ENCODE peak calls at places on chromosomes 12 and 14, in four cellular contexts. One of them, this sample, is unnamed.

GRCh38 chr14:66708262-66708661 is 200.3 kb downstream of the GPHN start:
- DNase-seq in fibroblast of pulmonary artery: peak
- DNase-seq in mucosa of descending colon: no peak
- DNase-seq in tibial nerve: no peak
- DNase-seq in this sample: no peak

GRCh38 chr12:132218915-132219314 is 74.7 kb downstream of the NOC4L start:
- DNase-seq in tibial nerve: no peak
- DNase-seq in fibroblast of pulmonary artery: no peak
- DNase-seq in mucosa of descending colon: no peak
- DNase-seq in this sample: no peak

GRCh38 chr12:132445884-132446471 is 44.0 kb upstream of the FBRSL1 start:
- DNase-seq in mucosa of descending colon: peak
- DNase-seq in tibial nerve: no peak
- DNase-seq in fibroblast of pulmonary artery: peak
- DNase-seq in this sample: peak

GRCh38 chr12:94033767-94034166 is 114.6 kb upstream of the PLXNC1 start:
- DNase-seq in fibroblast of pulmonary artery: no peak
- DNase-seq in mucosa of descending colon: no peak
- DNase-seq in tibial nerve: no peak
- DNase-seq in this sample: no peak

GRCh38 chr14:97977711-97978261 is 1180.6 kb downstream of the VRK1 start:
- DNase-seq in fibroblast of pulmonary artery: peak
- DNase-seq in tibial nerve: peak
- DNase-seq in mucosa of descending colon: peak
- DNase-seq in this sample: peak

GRCh38 chr12:123041811-123042655 is 61.6 kb downstream of the ARL6IP4 start:
- DNase-seq in tibial nerve: no peak
- DNase-seq in fibroblast of pulmonary artery: peak
- DNase-seq in mucosa of descending colon: no peak
- DNase-seq in this sample: peak

GRCh38 chr14:74240794-74241610 is 1.8 kb downstream of the VSX2 start:
- DNase-seq in tibial nerve: no peak
- DNase-seq in mucosa of descending colon: no peak
- DNase-seq in fibroblast of pulmonary artery: no peak
- DNase-seq in this sample: no peak

GRCh38 chr14:71142375-71143038 is 235.2 kb downstream of the PCNX1 start:
- DNase-seq in fibroblast of pulmonary artery: peak
- DNase-seq in tibial nerve: no peak
- DNase-seq in mucosa of descending colon: no peak
- DNase-seq in this sample: peak

GRCh38 chr14:30960216-30960615 is 65.2 kb upstream of the AP4S1 start:
- DNase-seq in tibial nerve: no peak
- DNase-seq in mucosa of descending colon: no peak
- DNase-seq in fibroblast of pulmonary artery: no peak
- DNase-seq in this sample: peak

GRCh38 chr12:607541-608001 is 55.7 kb downstream of the NINJ2 start:
- DNase-seq in fibroblast of pulmonary artery: peak
- DNase-seq in mucosa of descending colon: no peak
- DNase-seq in tibial nerve: no peak
- DNase-seq in this sample: no peak

GRCh38 chr12:130337476-130338303 is at the start of gene PIWIL1:
- DNase-seq in fibroblast of pulmonary artery: no peak
- DNase-seq in tibial nerve: no peak
- DNase-seq in mucosa of descending colon: no peak
- DNase-seq in this sample: no peak

GRCh38 chr12:82176761-82177490 is 181.3 kb downstream of the CCDC59 start:
- DNase-seq in tibial nerve: no peak
- DNase-seq in mucosa of descending colon: no peak
- DNase-seq in fibroblast of pulmonary artery: no peak
- DNase-seq in this sample: no peak

GRCh38 chr12:97452839-97453238 is 9.8 kb upstream of the RMST start:
- DNase-seq in tibial nerve: no peak
- DNase-seq in mucosa of descending colon: no peak
- DNase-seq in fibroblast of pulmonary artery: no peak
- DNase-seq in this sample: no peak

GRCh38 chr14:92914087-92914656 is 8.8 kb upstream of the CHGA start:
- DNase-seq in tibial nerve: no peak
- DNase-seq in fibroblast of pulmonary artery: peak
- DNase-seq in mucosa of descending colon: no peak
- DNase-seq in this sample: peak

GRCh38 chr12:59388176-59388575 is 207.7 kb upstream of the SLC16A7 start:
- DNase-seq in fibroblast of pulmonary artery: no peak
- DNase-seq in mucosa of descending colon: no peak
- DNase-seq in tibial nerve: no peak
- DNase-seq in this sample: no peak

GRCh38 chr12:104827587-104827986 is 130.5 kb downstream of the SLC41A2 start:
- DNase-seq in fibroblast of pulmonary artery: peak
- DNase-seq in mucosa of descending colon: no peak
- DNase-seq in tibial nerve: no peak
- DNase-seq in this sample: peak

GRCh38 chr12:104823985-104824441 is 134.1 kb downstream of the SLC41A2 start:
- DNase-seq in mucosa of descending colon: peak
- DNase-seq in fibroblast of pulmonary artery: no peak
- DNase-seq in tibial nerve: no peak
- DNase-seq in this sample: no peak

GRCh38 chr12:104828015-104828414 is 130.1 kb downstream of the SLC41A2 start:
- DNase-seq in tibial nerve: no peak
- DNase-seq in mucosa of descending colon: no peak
- DNase-seq in fibroblast of pulmonary artery: no peak
- DNase-seq in this sample: no peak

DNA sequence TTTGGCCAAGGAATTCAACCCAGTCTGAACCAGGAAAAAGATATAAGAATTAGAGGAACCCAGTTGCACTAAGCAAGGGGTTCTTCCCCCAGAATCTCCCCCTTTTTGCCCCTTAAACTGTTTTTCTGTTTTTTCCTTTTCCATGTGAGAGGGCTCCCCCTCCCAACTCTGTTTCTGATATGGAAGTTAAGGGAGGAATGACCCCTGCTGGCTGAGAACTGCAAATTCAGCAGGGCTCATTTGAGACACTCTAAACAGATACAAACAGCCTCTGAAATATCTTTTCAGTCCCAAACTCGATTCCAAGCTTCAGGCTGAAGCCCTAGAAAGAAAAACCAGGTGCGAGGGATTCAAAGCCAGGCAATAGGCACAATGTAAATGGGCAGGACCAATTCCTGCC is 132.7 kb downstream of the SLC41A2 start:
- DNase-seq in mucosa of descending colon: no peak
- DNase-seq in fibroblast of pulmonary artery: peak
- DNase-seq in tibial nerve: no peak
- DNase-seq in this sample: peak
- TF ChIP-seq CTCF in mucosa of descending colon: no peak
- TF ChIP-seq CTCF in fibroblast of pulmonary artery: peak
- TF ChIP-seq CTCF in tibial nerve: no peak
- TF ChIP-seq CTCF in this sample: peak

GRCh38 chr12:104460973-104461693 is 4.4 kb downstream of the CHST11 start:
- DNase-seq in fibroblast of pulmonary artery: no peak
- DNase-seq in tibial nerve: no peak
- DNase-seq in mucosa of descending colon: no peak
- DNase-seq in this sample: no peak

GRCh38 chr12:104460041-104460757 is 3.5 kb downstream of the CHST11 start:
- DNase-seq in fibroblast of pulmonary artery: no peak
- DNase-seq in tibial nerve: no peak
- DNase-seq in mucosa of descending colon: no peak
- DNase-seq in this sample: no peak

GRCh38 chr12:104463371-104463770 is 6.6 kb downstream of the CHST11 start:
- DNase-seq in tibial nerve: no peak
- DNase-seq in fibroblast of pulmonary artery: no peak
- DNase-seq in mucosa of descending colon: no peak
- DNase-seq in this sample: no peak

GRCh38 chr12:104462931-104463339 is 6.2 kb downstream of the CHST11 start:
- DNase-seq in fibroblast of pulmonary artery: peak
- DNase-seq in tibial nerve: no peak
- DNase-seq in mucosa of descending colon: no peak
- DNase-seq in this sample: no peak

GRCh38 chr12:104462325-104462724 is 5.6 kb downstream of the CHST11 start:
- DNase-seq in tibial nerve: no peak
- DNase-seq in mucosa of descending colon: no peak
- DNase-seq in fibroblast of pulmonary artery: no peak
- DNase-seq in this sample: no peak
- H3K4me3 ChIP-seq in tibial nerve: no peak
- H3K4me3 ChIP-seq in mucosa of descending colon: no peak
- H3K4me3 ChIP-seq in fibroblast of pulmonary artery: no peak
- H3K4me3 ChIP-seq in this sample: no peak

GRCh38 chr14:99602788-99603415 is 1.1 kb downstream of the CCDC85C start:
- DNase-seq in tibial nerve: no peak
- DNase-seq in mucosa of descending colon: no peak
- DNase-seq in fibroblast of pulmonary artery: no peak
- DNase-seq in this sample: no peak

GRCh38 chr14:99603965-99604765 is at the start of gene CCDC85C:
- DNase-seq in fibroblast of pulmonary artery: peak
- DNase-seq in tibial nerve: peak
- DNase-seq in mucosa of descending colon: peak
- DNase-seq in this sample: peak

GRCh38 chr14:99604766-99605298 is 825 bp upstream of the CCDC85C start:
- DNase-seq in fibroblast of pulmonary artery: peak
- DNase-seq in mucosa of descending colon: peak
- DNase-seq in tibial nerve: no peak
- DNase-seq in this sample: no peak

GRCh38 chr14:99602054-99602787 is 1.8 kb downstream of the CCDC85C start:
- DNase-seq in fibroblast of pulmonary artery: no peak
- DNase-seq in tibial nerve: no peak
- DNase-seq in mucosa of descending colon: peak
- DNase-seq in this sample: no peak

DNA sequence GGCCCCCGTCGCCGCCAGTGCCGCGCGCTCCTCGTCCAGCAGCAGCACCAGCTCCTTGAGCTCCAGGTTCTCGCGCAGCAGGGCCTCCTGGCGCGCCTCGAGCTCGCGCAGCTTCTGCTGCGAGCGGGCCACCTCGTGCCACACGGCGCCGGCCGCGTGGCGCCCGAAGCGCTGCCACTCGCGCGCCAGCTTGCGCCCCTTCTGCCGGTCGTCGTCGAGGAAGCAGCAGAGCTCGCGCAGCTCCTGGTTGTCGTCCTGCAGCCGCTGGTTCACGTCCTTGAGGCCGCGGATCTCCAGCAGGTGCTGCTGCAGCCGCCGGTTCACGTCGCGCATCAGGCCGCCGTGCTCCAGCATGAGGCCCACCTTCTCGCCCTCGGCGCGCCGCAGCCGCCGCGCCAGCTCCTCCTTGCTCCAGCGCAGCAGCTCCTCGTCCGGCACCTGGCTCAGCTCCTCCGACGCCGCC is 505 bp downstream of the CCDC85C start:
- DNase-seq in fibroblast of pulmonary artery: peak
- DNase-seq in tibial nerve: no peak
- DNase-seq in mucosa of descending colon: peak
- DNase-seq in this sample: peak
- TF ChIP-seq CTCF in fibroblast of pulmonary artery: no peak
- TF ChIP-seq CTCF in tibial nerve: no peak
- TF ChIP-seq CTCF in mucosa of descending colon: no peak
- TF ChIP-seq CTCF in this sample: no peak

GRCh38 chr12:104465379-104465778 is 8.6 kb downstream of the CHST11 start:
- DNase-seq in fibroblast of pulmonary artery: no peak
- DNase-seq in tibial nerve: no peak
- DNase-seq in mucosa of descending colon: no peak
- DNase-seq in this sample: no peak

GRCh38 chr12:104469066-104469465 is 12.3 kb downstream of the CHST11 start:
- DNase-seq in mucosa of descending colon: no peak
- DNase-seq in fibroblast of pulmonary artery: no peak
- DNase-seq in tibial nerve: no peak
- DNase-seq in this sample: no peak

GRCh38 chr12:104466694-104467345 is 10.1 kb downstream of the CHST11 start:
- DNase-seq in tibial nerve: no peak
- DNase-seq in mucosa of descending colon: no peak
- DNase-seq in fibroblast of pulmonary artery: no peak
- DNase-seq in this sample: no peak

GRCh38 chr12:104469523-104469922 is 12.8 kb downstream of the CHST11 start:
- DNase-seq in fibroblast of pulmonary artery: no peak
- DNase-seq in tibial nerve: no peak
- DNase-seq in mucosa of descending colon: no peak
- DNase-seq in this sample: no peak

DNA sequence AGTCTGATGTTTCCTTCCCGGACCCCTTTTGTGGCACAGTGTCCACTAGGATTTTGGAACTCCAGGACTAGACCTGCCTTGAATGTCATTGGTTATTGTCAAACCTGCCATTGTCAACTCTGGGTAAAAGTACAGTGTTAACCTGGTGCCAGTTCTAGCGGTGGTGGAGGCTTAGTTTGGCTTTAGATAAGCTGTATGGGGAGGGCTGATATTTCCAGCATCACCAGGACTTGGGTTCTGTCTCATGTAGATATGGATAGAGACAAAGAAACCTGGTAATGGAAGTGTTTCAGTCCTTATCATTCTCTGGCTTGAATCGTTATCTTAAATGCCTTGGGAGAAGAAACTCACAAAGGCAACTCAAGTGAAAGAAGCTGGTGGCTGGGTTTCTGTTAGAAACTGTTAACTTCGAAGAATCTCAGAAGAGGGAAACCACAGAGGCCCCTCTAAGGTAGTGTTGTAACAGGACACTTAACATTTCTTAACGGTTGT is 10.6 kb downstream of the CHST11 start:
- DNase-seq in mucosa of descending colon: no peak
- DNase-seq in fibroblast of pulmonary artery: no peak
- DNase-seq in tibial nerve: no peak
- DNase-seq in this sample: no peak
- H3K4me3 ChIP-seq in mucosa of descending colon: no peak
- H3K4me3 ChIP-seq in fibroblast of pulmonary artery: no peak
- H3K4me3 ChIP-seq in tibial nerve: no peak
- H3K4me3 ChIP-seq in this sample: no peak

GRCh38 chr12:2733493-2734252 is 61.1 kb upstream of the FKBP4 start:
- DNase-seq in fibroblast of pulmonary artery: no peak
- DNase-seq in mucosa of descending colon: no peak
- DNase-seq in tibial nerve: no peak
- DNase-seq in this sample: no peak
- TF ChIP-seq CTCF in fibroblast of pulmonary artery: no peak
- TF ChIP-seq CTCF in mucosa of descending colon: no peak
- TF ChIP-seq CTCF in tibial nerve: no peak
- TF ChIP-seq CTCF in this sample: no peak

DNA sequence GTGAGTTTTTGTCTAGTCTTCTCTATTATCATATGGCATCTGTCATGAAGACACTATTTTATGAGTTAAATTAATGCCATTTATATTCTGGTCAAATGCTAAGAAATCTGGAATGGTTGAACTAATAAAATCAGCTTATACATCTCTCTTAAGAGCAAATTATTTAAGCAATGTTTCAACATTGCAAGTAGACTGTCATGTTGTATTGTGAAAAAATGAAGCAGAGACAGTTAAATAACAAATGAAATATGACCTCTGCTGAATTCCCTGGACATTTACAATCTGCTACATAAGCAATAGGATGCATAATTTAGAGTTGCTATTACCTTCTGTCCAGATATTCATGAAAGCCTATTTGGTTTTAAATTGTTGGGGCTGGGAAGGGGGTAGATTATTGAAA is 30.6 kb downstream of the NAV3 start:
- DNase-seq in fibroblast of pulmonary artery: no peak
- DNase-seq in mucosa of descending colon: no peak
- DNase-seq in tibial nerve: no peak
- DNase-seq in this sample: no peak
- H3K4me3 ChIP-seq in fibroblast of pulmonary artery: no peak
- H3K4me3 ChIP-seq in mucosa of descending colon: no peak
- H3K4me3 ChIP-seq in tibial nerve: no peak
- H3K4me3 ChIP-seq in this sample: no peak

DNA sequence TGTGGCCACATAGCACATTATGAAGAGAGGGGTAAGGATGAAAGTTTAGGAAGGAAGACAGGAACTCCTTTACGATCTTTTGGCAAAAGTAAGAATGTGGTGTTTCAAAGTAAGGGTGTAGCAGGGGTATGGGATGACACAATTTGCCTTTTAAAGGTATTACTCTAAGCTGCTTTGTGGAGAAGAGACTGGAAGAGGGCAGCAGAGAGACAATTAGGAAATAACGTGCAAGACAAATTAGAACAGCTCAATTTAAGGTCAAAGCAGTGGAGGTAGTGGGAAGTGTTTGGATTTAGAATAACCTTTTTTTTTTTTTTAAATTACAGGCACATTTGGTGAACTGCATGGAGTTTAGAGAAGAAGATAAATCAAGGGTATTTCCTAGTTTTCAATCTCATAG is 342.6 kb downstream of the NOVA1 start:
- DNase-seq in fibroblast of pulmonary artery: peak
- DNase-seq in tibial nerve: no peak
- DNase-seq in mucosa of descending colon: no peak
- DNase-seq in this sample: peak
- TF ChIP-seq CTCF in fibroblast of pulmonary artery: peak
- TF ChIP-seq CTCF in tibial nerve: peak
- TF ChIP-seq CTCF in mucosa of descending colon: no peak
- TF ChIP-seq CTCF in this sample: peak

This sample was measured in fibroblast of mammary gland.